ENCODE peak calls at places on chromosomes 12 and 14, in four cellular contexts. Z is stomach, Y is Panc1, T is cardiac fibroblast. X is an unnamed sample.

GRCh38 chr12:83823386-83824045 is 1089.1 kb downstream of the SLC6A15 start:
- DNase-seq in Z (peak), Y (peak), T (peak), X (peak)

GRCh38 chr12:94710933-94711332 is 60.6 kb upstream of the TMCC3 start:
- DNase-seq in Z (no peak), Y (no peak), T (peak), X (no peak)

GRCh38 chr14:63180017-63180416 is 24.2 kb upstream of the RHOJ start:
- DNase-seq in Z (no peak), Y (no peak), T (peak), X (no peak)

GRCh38 chr12:61991663-61992062 is 268.5 kb upstream of the USP15 start:
- DNase-seq in Z (no peak), Y (no peak), T (no peak), X (no peak)

GRCh38 chr12:30178948-30179347 is 395.2 kb upstream of the TMTC1 start:
- DNase-seq in Z (no peak), Y (no peak), T (no peak), X (no peak)

GRCh38 chr12:67052981-67053380 is 216.2 kb upstream of the CAND1 start:
- DNase-seq in Z (no peak), Y (no peak), T (no peak), X (no peak)

GRCh38 chr14:76228138-76228537 is 76.4 kb downstream of the GPATCH2L start:
- DNase-seq in Z (no peak), Y (no peak), T (no peak), X (no peak)

GRCh38 chr12:48815281-48816110 is 2.8 kb upstream of the CACNB3 start:
- DNase-seq in Z (peak), Y (peak), T (peak), X (peak)

GRCh38 chr12:2017724-2018337 is 13.6 kb upstream of the DCP1B start:
- DNase-seq in Z (no peak), Y (no peak), T (no peak), X (no peak)

GRCh38 chr12:32390572-32391219 is 8.7 kb upstream of the FGD4 start:
- DNase-seq in Z (peak), Y (no peak), T (peak), X (peak)

GRCh38 chr14:100567877-100568163 is 19.4 kb downstream of the BEGAIN start:
- DNase-seq in Z (no peak), Y (no peak), T (no peak), X (no peak)

GRCh38 chr14:55804198-55804553 is 224.2 kb downstream of the KTN1 start:
- DNase-seq in Z (no peak), Y (no peak), T (no peak), X (no peak)

GRCh38 chr12:2347844-2348476 is 295.2 kb downstream of the CACNA1C start:
- DNase-seq in Z (no peak), Y (no peak), T (peak), X (no peak)

GRCh38 chr12:116442981-116443380 is 116.2 kb upstream of the MAP1LC3B2 start:
- DNase-seq in Z (no peak), Y (no peak), T (no peak), X (no peak)

GRCh38 chr14:55715889-55716288 is 135.9 kb downstream of the KTN1 start:
- DNase-seq in Z (no peak), Y (no peak), T (peak), X (no peak)

X was measured in right lobe of liver.